ENCODE peak calls at places on chromosomes 5 and 9, in eight cellular contexts. One of them, this sample, is unnamed.

GRCh38 chr9:224540-225520 is 10.2 kb downstream of the DOCK8 start:
- DNase-seq in HCEC 1CT: no peak
- DNase-seq in stimulated activated CD4-positive, alpha-beta T cell treated with anti-CD3 and anti-CD28 coated beads, Interleukin-1b, Interleukin-23, amount 100 ng/mL, for 4 hours: no peak
- DNase-seq in activated CD4-positive, alpha-beta T cell treated with anti-CD3 and anti-CD28 coated beads, Interleukin-2, amount 50 U/mL, for 48 hours: no peak
- DNase-seq in left ventricle myocardium inferior: no peak
- DNase-seq in MCF 10A: peak
- DNase-seq in neural crest cell: no peak
- DNase-seq in M059J: peak
- DNase-seq in this sample: no peak

GRCh38 chr9:137485343-137486140 is 26.4 kb upstream of the NSMF start:
- DNase-seq in left ventricle myocardium inferior: no peak
- DNase-seq in M059J: no peak
- DNase-seq in HCEC 1CT: no peak
- DNase-seq in MCF 10A: no peak
- DNase-seq in activated CD4-positive, alpha-beta T cell treated with anti-CD3 and anti-CD28 coated beads, Interleukin-2, amount 50 U/mL, for 48 hours: no peak
- DNase-seq in stimulated activated CD4-positive, alpha-beta T cell treated with anti-CD3 and anti-CD28 coated beads, Interleukin-1b, Interleukin-23, amount 100 ng/mL, for 4 hours: no peak
- DNase-seq in neural crest cell: no peak
- DNase-seq in this sample: no peak

GRCh38 chr9:113602126-113603119 is 138.9 kb downstream of the RGS3 start:
- DNase-seq in MCF 10A: peak
- DNase-seq in M059J: peak
- DNase-seq in stimulated activated CD4-positive, alpha-beta T cell treated with anti-CD3 and anti-CD28 coated beads, Interleukin-1b, Interleukin-23, amount 100 ng/mL, for 4 hours: peak
- DNase-seq in HCEC 1CT: peak
- DNase-seq in left ventricle myocardium inferior: peak
- DNase-seq in neural crest cell: no peak
- DNase-seq in activated CD4-positive, alpha-beta T cell treated with anti-CD3 and anti-CD28 coated beads, Interleukin-2, amount 50 U/mL, for 48 hours: peak
- DNase-seq in this sample: no peak

GRCh38 chr5:151740336-151740942 is 18.0 kb downstream of the ATOX1 start:
- DNase-seq in left ventricle myocardium inferior: peak
- DNase-seq in neural crest cell: peak
- DNase-seq in HCEC 1CT: peak
- DNase-seq in MCF 10A: peak
- DNase-seq in M059J: peak
- DNase-seq in activated CD4-positive, alpha-beta T cell treated with anti-CD3 and anti-CD28 coated beads, Interleukin-2, amount 50 U/mL, for 48 hours: peak
- DNase-seq in stimulated activated CD4-positive, alpha-beta T cell treated with anti-CD3 and anti-CD28 coated beads, Interleukin-1b, Interleukin-23, amount 100 ng/mL, for 4 hours: peak
- DNase-seq in this sample: peak

GRCh38 chr5:52799983-52800393 is 12.3 kb downstream of the ITGA1 start:
- DNase-seq in HCEC 1CT: peak
- DNase-seq in activated CD4-positive, alpha-beta T cell treated with anti-CD3 and anti-CD28 coated beads, Interleukin-2, amount 50 U/mL, for 48 hours: peak
- DNase-seq in stimulated activated CD4-positive, alpha-beta T cell treated with anti-CD3 and anti-CD28 coated beads, Interleukin-1b, Interleukin-23, amount 100 ng/mL, for 4 hours: peak
- DNase-seq in neural crest cell: peak
- DNase-seq in M059J: peak
- DNase-seq in left ventricle myocardium inferior: peak
- DNase-seq in MCF 10A: peak
- DNase-seq in this sample: no peak

GRCh38 chr5:137145726-137146125 is 353.4 kb downstream of the SPOCK1 start:
- DNase-seq in activated CD4-positive, alpha-beta T cell treated with anti-CD3 and anti-CD28 coated beads, Interleukin-2, amount 50 U/mL, for 48 hours: no peak
- DNase-seq in M059J: peak
- DNase-seq in stimulated activated CD4-positive, alpha-beta T cell treated with anti-CD3 and anti-CD28 coated beads, Interleukin-1b, Interleukin-23, amount 100 ng/mL, for 4 hours: no peak
- DNase-seq in neural crest cell: no peak
- DNase-seq in HCEC 1CT: peak
- DNase-seq in MCF 10A: peak
- DNase-seq in left ventricle myocardium inferior: no peak
- DNase-seq in this sample: no peak

GRCh38 chr5:900781-901180 is 8.1 kb downstream of the TRIP13 start:
- DNase-seq in neural crest cell: no peak
- DNase-seq in MCF 10A: no peak
- DNase-seq in M059J: no peak
- DNase-seq in activated CD4-positive, alpha-beta T cell treated with anti-CD3 and anti-CD28 coated beads, Interleukin-2, amount 50 U/mL, for 48 hours: no peak
- DNase-seq in HCEC 1CT: no peak
- DNase-seq in left ventricle myocardium inferior: no peak
- DNase-seq in stimulated activated CD4-positive, alpha-beta T cell treated with anti-CD3 and anti-CD28 coated beads, Interleukin-1b, Interleukin-23, amount 100 ng/mL, for 4 hours: no peak
- DNase-seq in this sample: no peak

GRCh38 chr9:14111670-14112069 is 202.3 kb downstream of the NFIB start:
- DNase-seq in M059J: no peak
- DNase-seq in stimulated activated CD4-positive, alpha-beta T cell treated with anti-CD3 and anti-CD28 coated beads, Interleukin-1b, Interleukin-23, amount 100 ng/mL, for 4 hours: no peak
- DNase-seq in left ventricle myocardium inferior: no peak
- DNase-seq in MCF 10A: no peak
- DNase-seq in neural crest cell: no peak
- DNase-seq in activated CD4-positive, alpha-beta T cell treated with anti-CD3 and anti-CD28 coated beads, Interleukin-2, amount 50 U/mL, for 48 hours: no peak
- DNase-seq in HCEC 1CT: no peak
- DNase-seq in this sample: no peak

GRCh38 chr5:96934695-96935555 is 955 bp upstream of the LNPEP start:
- DNase-seq in left ventricle myocardium inferior: peak
- DNase-seq in stimulated activated CD4-positive, alpha-beta T cell treated with anti-CD3 and anti-CD28 coated beads, Interleukin-1b, Interleukin-23, amount 100 ng/mL, for 4 hours: peak
- DNase-seq in M059J: peak
- DNase-seq in HCEC 1CT: peak
- DNase-seq in MCF 10A: peak
- DNase-seq in activated CD4-positive, alpha-beta T cell treated with anti-CD3 and anti-CD28 coated beads, Interleukin-2, amount 50 U/mL, for 48 hours: peak
- DNase-seq in neural crest cell: peak
- DNase-seq in this sample: peak

GRCh38 chr9:130239741-130240241 is 25.8 kb upstream of the HMCN2 start:
- DNase-seq in left ventricle myocardium inferior: no peak
- DNase-seq in M059J: peak
- DNase-seq in activated CD4-positive, alpha-beta T cell treated with anti-CD3 and anti-CD28 coated beads, Interleukin-2, amount 50 U/mL, for 48 hours: peak
- DNase-seq in MCF 10A: no peak
- DNase-seq in HCEC 1CT: no peak
- DNase-seq in neural crest cell: no peak
- DNase-seq in stimulated activated CD4-positive, alpha-beta T cell treated with anti-CD3 and anti-CD28 coated beads, Interleukin-1b, Interleukin-23, amount 100 ng/mL, for 4 hours: peak
- DNase-seq in this sample: no peak

GRCh38 chr5:353599-354580 is 32.4 kb downstream of the AHRR start:
- DNase-seq in MCF 10A: no peak
- DNase-seq in activated CD4-positive, alpha-beta T cell treated with anti-CD3 and anti-CD28 coated beads, Interleukin-2, amount 50 U/mL, for 48 hours: no peak
- DNase-seq in left ventricle myocardium inferior: no peak
- DNase-seq in neural crest cell: no peak
- DNase-seq in M059J: no peak
- DNase-seq in stimulated activated CD4-positive, alpha-beta T cell treated with anti-CD3 and anti-CD28 coated beads, Interleukin-1b, Interleukin-23, amount 100 ng/mL, for 4 hours: no peak
- DNase-seq in HCEC 1CT: no peak
- DNase-seq in this sample: no peak

GRCh38 chr9:13284011-13284410 is 4.5 kb upstream of the MPDZ start:
- DNase-seq in neural crest cell: no peak
- DNase-seq in left ventricle myocardium inferior: no peak
- DNase-seq in activated CD4-positive, alpha-beta T cell treated with anti-CD3 and anti-CD28 coated beads, Interleukin-2, amount 50 U/mL, for 48 hours: no peak
- DNase-seq in HCEC 1CT: no peak
- DNase-seq in MCF 10A: no peak
- DNase-seq in M059J: no peak
- DNase-seq in stimulated activated CD4-positive, alpha-beta T cell treated with anti-CD3 and anti-CD28 coated beads, Interleukin-1b, Interleukin-23, amount 100 ng/mL, for 4 hours: no peak
- DNase-seq in this sample: no peak

GRCh38 chr9:109590945-109591344 is 92.8 kb upstream of the PTPN3 start:
- DNase-seq in M059J: peak
- DNase-seq in left ventricle myocardium inferior: peak
- DNase-seq in HCEC 1CT: no peak
- DNase-seq in stimulated activated CD4-positive, alpha-beta T cell treated with anti-CD3 and anti-CD28 coated beads, Interleukin-1b, Interleukin-23, amount 100 ng/mL, for 4 hours: no peak
- DNase-seq in MCF 10A: no peak
- DNase-seq in neural crest cell: no peak
- DNase-seq in activated CD4-positive, alpha-beta T cell treated with anti-CD3 and anti-CD28 coated beads, Interleukin-2, amount 50 U/mL, for 48 hours: no peak
- DNase-seq in this sample: no peak

GRCh38 chr9:134294228-134295071 is 31.8 kb upstream of the RXRA start:
- DNase-seq in M059J: peak
- DNase-seq in stimulated activated CD4-positive, alpha-beta T cell treated with anti-CD3 and anti-CD28 coated beads, Interleukin-1b, Interleukin-23, amount 100 ng/mL, for 4 hours: no peak
- DNase-seq in activated CD4-positive, alpha-beta T cell treated with anti-CD3 and anti-CD28 coated beads, Interleukin-2, amount 50 U/mL, for 48 hours: no peak
- DNase-seq in HCEC 1CT: no peak
- DNase-seq in left ventricle myocardium inferior: peak
- DNase-seq in neural crest cell: no peak
- DNase-seq in MCF 10A: no peak
- DNase-seq in this sample: peak

GRCh38 chr9:84710701-84711397 is 41.3 kb downstream of the NTRK2 start:
- DNase-seq in stimulated activated CD4-positive, alpha-beta T cell treated with anti-CD3 and anti-CD28 coated beads, Interleukin-1b, Interleukin-23, amount 100 ng/mL, for 4 hours: no peak
- DNase-seq in neural crest cell: no peak
- DNase-seq in M059J: peak
- DNase-seq in activated CD4-positive, alpha-beta T cell treated with anti-CD3 and anti-CD28 coated beads, Interleukin-2, amount 50 U/mL, for 48 hours: no peak
- DNase-seq in MCF 10A: peak
- DNase-seq in HCEC 1CT: no peak
- DNase-seq in left ventricle myocardium inferior: peak
- DNase-seq in this sample: no peak

GRCh38 chr9:13220837-13221236 is 58.7 kb downstream of the MPDZ start:
- DNase-seq in left ventricle myocardium inferior: no peak
- DNase-seq in HCEC 1CT: no peak
- DNase-seq in neural crest cell: no peak
- DNase-seq in MCF 10A: no peak
- DNase-seq in stimulated activated CD4-positive, alpha-beta T cell treated with anti-CD3 and anti-CD28 coated beads, Interleukin-1b, Interleukin-23, amount 100 ng/mL, for 4 hours: no peak
- DNase-seq in activated CD4-positive, alpha-beta T cell treated with anti-CD3 and anti-CD28 coated beads, Interleukin-2, amount 50 U/mL, for 48 hours: no peak
- DNase-seq in M059J: no peak
- DNase-seq in this sample: no peak

GRCh38 chr5:122985006-122985700 is 51.4 kb downstream of the PPIC start:
- DNase-seq in stimulated activated CD4-positive, alpha-beta T cell treated with anti-CD3 and anti-CD28 coated beads, Interleukin-1b, Interleukin-23, amount 100 ng/mL, for 4 hours: no peak
- DNase-seq in M059J: no peak
- DNase-seq in neural crest cell: no peak
- DNase-seq in MCF 10A: no peak
- DNase-seq in HCEC 1CT: no peak
- DNase-seq in left ventricle myocardium inferior: no peak
- DNase-seq in activated CD4-positive, alpha-beta T cell treated with anti-CD3 and anti-CD28 coated beads, Interleukin-2, amount 50 U/mL, for 48 hours: no peak
- DNase-seq in this sample: no peak

GRCh38 chr9:89177401-89178161 is 1.0 kb downstream of the SHC3 start:
- DNase-seq in HCEC 1CT: peak
- DNase-seq in left ventricle myocardium inferior: no peak
- DNase-seq in stimulated activated CD4-positive, alpha-beta T cell treated with anti-CD3 and anti-CD28 coated beads, Interleukin-1b, Interleukin-23, amount 100 ng/mL, for 4 hours: no peak
- DNase-seq in neural crest cell: peak
- DNase-seq in MCF 10A: no peak
- DNase-seq in M059J: peak
- DNase-seq in activated CD4-positive, alpha-beta T cell treated with anti-CD3 and anti-CD28 coated beads, Interleukin-2, amount 50 U/mL, for 48 hours: no peak
- DNase-seq in this sample: no peak

GRCh38 chr5:116944171-116944570 is 369.5 kb upstream of the SEMA6A start:
- DNase-seq in left ventricle myocardium inferior: no peak
- DNase-seq in neural crest cell: no peak
- DNase-seq in HCEC 1CT: no peak
- DNase-seq in activated CD4-positive, alpha-beta T cell treated with anti-CD3 and anti-CD28 coated beads, Interleukin-2, amount 50 U/mL, for 48 hours: no peak
- DNase-seq in stimulated activated CD4-positive, alpha-beta T cell treated with anti-CD3 and anti-CD28 coated beads, Interleukin-1b, Interleukin-23, amount 100 ng/mL, for 4 hours: no peak
- DNase-seq in M059J: no peak
- DNase-seq in MCF 10A: peak
- DNase-seq in this sample: no peak

GRCh38 chr5:33277061-33277460 is 163.7 kb upstream of the TARS1 start:
- DNase-seq in HCEC 1CT: no peak
- DNase-seq in activated CD4-positive, alpha-beta T cell treated with anti-CD3 and anti-CD28 coated beads, Interleukin-2, amount 50 U/mL, for 48 hours: no peak
- DNase-seq in stimulated activated CD4-positive, alpha-beta T cell treated with anti-CD3 and anti-CD28 coated beads, Interleukin-1b, Interleukin-23, amount 100 ng/mL, for 4 hours: no peak
- DNase-seq in M059J: no peak
- DNase-seq in MCF 10A: no peak
- DNase-seq in neural crest cell: no peak
- DNase-seq in left ventricle myocardium inferior: no peak
- DNase-seq in this sample: no peak

GRCh38 chr5:78050888-78051287 is 243.6 kb downstream of the AP3B1 start:
- DNase-seq in stimulated activated CD4-positive, alpha-beta T cell treated with anti-CD3 and anti-CD28 coated beads, Interleukin-1b, Interleukin-23, amount 100 ng/mL, for 4 hours: no peak
- DNase-seq in M059J: peak
- DNase-seq in HCEC 1CT: peak
- DNase-seq in MCF 10A: no peak
- DNase-seq in activated CD4-positive, alpha-beta T cell treated with anti-CD3 and anti-CD28 coated beads, Interleukin-2, amount 50 U/mL, for 48 hours: no peak
- DNase-seq in left ventricle myocardium inferior: no peak
- DNase-seq in neural crest cell: no peak
- DNase-seq in this sample: peak

GRCh38 chr5:111901303-111901702 is 144.3 kb upstream of the NREP start:
- DNase-seq in MCF 10A: no peak
- DNase-seq in left ventricle myocardium inferior: no peak
- DNase-seq in HCEC 1CT: no peak
- DNase-seq in stimulated activated CD4-positive, alpha-beta T cell treated with anti-CD3 and anti-CD28 coated beads, Interleukin-1b, Interleukin-23, amount 100 ng/mL, for 4 hours: no peak
- DNase-seq in neural crest cell: no peak
- DNase-seq in activated CD4-positive, alpha-beta T cell treated with anti-CD3 and anti-CD28 coated beads, Interleukin-2, amount 50 U/mL, for 48 hours: no peak
- DNase-seq in M059J: no peak
- DNase-seq in this sample: no peak

GRCh38 chr9:30301271-30301963 is 2083.0 kb upstream of the ACO1 start:
- DNase-seq in MCF 10A: no peak
- DNase-seq in M059J: no peak
- DNase-seq in neural crest cell: no peak
- DNase-seq in HCEC 1CT: no peak
- DNase-seq in activated CD4-positive, alpha-beta T cell treated with anti-CD3 and anti-CD28 coated beads, Interleukin-2, amount 50 U/mL, for 48 hours: no peak
- DNase-seq in stimulated activated CD4-positive, alpha-beta T cell treated with anti-CD3 and anti-CD28 coated beads, Interleukin-1b, Interleukin-23, amount 100 ng/mL, for 4 hours: no peak
- DNase-seq in left ventricle myocardium inferior: no peak
- DNase-seq in this sample: no peak

GRCh38 chr9:133726401-133727276 is 11.5 kb downstream of the SARDH start:
- DNase-seq in left ventricle myocardium inferior: peak
- DNase-seq in activated CD4-positive, alpha-beta T cell treated with anti-CD3 and anti-CD28 coated beads, Interleukin-2, amount 50 U/mL, for 48 hours: peak
- DNase-seq in neural crest cell: peak
- DNase-seq in M059J: peak
- DNase-seq in stimulated activated CD4-positive, alpha-beta T cell treated with anti-CD3 and anti-CD28 coated beads, Interleukin-1b, Interleukin-23, amount 100 ng/mL, for 4 hours: peak
- DNase-seq in MCF 10A: peak
- DNase-seq in HCEC 1CT: peak
- DNase-seq in this sample: no peak

GRCh38 chr9:73165911-73166310 is 14.2 kb downstream of the ANXA1 start:
- DNase-seq in activated CD4-positive, alpha-beta T cell treated with anti-CD3 and anti-CD28 coated beads, Interleukin-2, amount 50 U/mL, for 48 hours: no peak
- DNase-seq in HCEC 1CT: no peak
- DNase-seq in neural crest cell: no peak
- DNase-seq in M059J: no peak
- DNase-seq in MCF 10A: no peak
- DNase-seq in left ventricle myocardium inferior: no peak
- DNase-seq in stimulated activated CD4-positive, alpha-beta T cell treated with anti-CD3 and anti-CD28 coated beads, Interleukin-1b, Interleukin-23, amount 100 ng/mL, for 4 hours: no peak
- DNase-seq in this sample: no peak

GRCh38 chr9:111036068-111036789 is 2.0 kb downstream of the LPAR1 start:
- DNase-seq in neural crest cell: peak
- DNase-seq in HCEC 1CT: peak
- DNase-seq in M059J: peak
- DNase-seq in activated CD4-positive, alpha-beta T cell treated with anti-CD3 and anti-CD28 coated beads, Interleukin-2, amount 50 U/mL, for 48 hours: no peak
- DNase-seq in MCF 10A: no peak
- DNase-seq in left ventricle myocardium inferior: peak
- DNase-seq in stimulated activated CD4-positive, alpha-beta T cell treated with anti-CD3 and anti-CD28 coated beads, Interleukin-1b, Interleukin-23, amount 100 ng/mL, for 4 hours: no peak
- DNase-seq in this sample: no peak

GRCh38 chr5:109328626-109329025 is 81.1 kb downstream of the PJA2 start:
- DNase-seq in activated CD4-positive, alpha-beta T cell treated with anti-CD3 and anti-CD28 coated beads, Interleukin-2, amount 50 U/mL, for 48 hours: no peak
- DNase-seq in HCEC 1CT: peak
- DNase-seq in M059J: peak
- DNase-seq in neural crest cell: no peak
- DNase-seq in left ventricle myocardium inferior: no peak
- DNase-seq in MCF 10A: no peak
- DNase-seq in stimulated activated CD4-positive, alpha-beta T cell treated with anti-CD3 and anti-CD28 coated beads, Interleukin-1b, Interleukin-23, amount 100 ng/mL, for 4 hours: no peak
- DNase-seq in this sample: no peak

GRCh38 chr5:31719988-31720387 is 81.1 kb downstream of the PDZD2 start:
- DNase-seq in left ventricle myocardium inferior: no peak
- DNase-seq in activated CD4-positive, alpha-beta T cell treated with anti-CD3 and anti-CD28 coated beads, Interleukin-2, amount 50 U/mL, for 48 hours: no peak
- DNase-seq in HCEC 1CT: no peak
- DNase-seq in neural crest cell: no peak
- DNase-seq in MCF 10A: no peak
- DNase-seq in M059J: peak
- DNase-seq in stimulated activated CD4-positive, alpha-beta T cell treated with anti-CD3 and anti-CD28 coated beads, Interleukin-1b, Interleukin-23, amount 100 ng/mL, for 4 hours: no peak
- DNase-seq in this sample: no peak

GRCh38 chr5:76617675-76618074 is 5.5 kb downstream of the F2RL2 start:
- DNase-seq in neural crest cell: no peak
- DNase-seq in stimulated activated CD4-positive, alpha-beta T cell treated with anti-CD3 and anti-CD28 coated beads, Interleukin-1b, Interleukin-23, amount 100 ng/mL, for 4 hours: no peak
- DNase-seq in left ventricle myocardium inferior: no peak
- DNase-seq in activated CD4-positive, alpha-beta T cell treated with anti-CD3 and anti-CD28 coated beads, Interleukin-2, amount 50 U/mL, for 48 hours: no peak
- DNase-seq in HCEC 1CT: peak
- DNase-seq in M059J: peak
- DNase-seq in MCF 10A: no peak
- DNase-seq in this sample: peak